ENCODE peak calls at places on chromosome 5, in six cellular contexts. T is activated T-cell treated with anti-CD3 and anti-CD28 coated beads, Interleukin-2, amount 50 U/mL, for 72 hours; I is stimulated activated CD4-positive, alpha-beta T cell treated with anti-CD3 and anti-CD28 coated beads, Interleukin-1b, Interleukin-23, amount 100 ng/mL, for 1 hour; J is activated gamma-delta T cell treated with Interleukin-2 at 50 U/mL for 16 hours; Y is GM12865; C is cerebellum. E is an unnamed sample.

GRCh38 chr5:151298063-151298462 is 5.5 kb downstream of the SLC36A3 start:
- DNase-seq in T (peak; percentile 23), I (no peak), J (no peak), Y (no peak), C (no peak), E (no peak)

GRCh38 chr5:126516133-126516532 is 78.9 kb downstream of the ALDH7A1 start:
- DNase-seq in T (no peak), I (no peak), J (no peak), Y (no peak), C (no peak), E (no peak)

GRCh38 chr5:79255786-79256557 is 20.0 kb downstream of the JMY start:
- DNase-seq in T (peak; percentile 72), I (no peak), J (no peak), Y (peak; percentile 73), C (no peak), E (no peak)

GRCh38 chr5:133889271-133889905 is 79.0 kb downstream of the C5orf15 start:
- DNase-seq in T (no peak), I (no peak), J (no peak), Y (no peak), C (no peak), E (no peak)

GRCh38 chr5:74179183-74179582 is 461.3 kb downstream of the ENC1 start:
- DNase-seq in T (no peak), I (no peak), J (no peak), Y (no peak), C (peak; percentile 14), E (no peak)

GRCh38 chr5:151093476-151093889 is 12.6 kb upstream of the TNIP1 start:
- DNase-seq in T (no peak), I (no peak), J (no peak), Y (peak; percentile 49), C (no peak), E (no peak)

GRCh38 chr5:109805472-109805871 is 115.7 kb downstream of the MAN2A1 start:
- DNase-seq in T (no peak), I (no peak), J (no peak), Y (no peak), C (no peak), E (no peak)

GRCh38 chr5:75567710-75568109 is 43.5 kb upstream of the ANKDD1B start:
- DNase-seq in T (peak; percentile 26), I (no peak), J (no peak), Y (peak; percentile 53), C (no peak), E (no peak)

GRCh38 chr5:145855842-145856267 is 17.0 kb downstream of the GRXCR2 start:
- DNase-seq in T (no peak), I (no peak), J (no peak), Y (no peak), C (no peak), E (no peak)

GRCh38 chr5:37838933-37839341 is 904 bp downstream of the GDNF start:
- DNase-seq in T (no peak), I (no peak), J (no peak), Y (no peak), C (no peak), E (no peak)

GRCh38 chr5:177371120-177371537 is 13.1 kb upstream of the SLC34A1 start:
- DNase-seq in T (no peak), I (no peak), J (no peak), Y (no peak), C (no peak), E (no peak)

GRCh38 chr5:59744531-59744992 is 149.0 kb downstream of the PDE4D start:
- DNase-seq in T (no peak), I (no peak), J (no peak), Y (no peak), C (no peak), E (no peak)

GRCh38 chr5:118614701-118615475 is 373.5 kb downstream of the DTWD2 start:
- DNase-seq in T (no peak), I (no peak), J (no peak), Y (no peak), C (no peak), E (no peak)

GRCh38 chr5:89878140-89878570 is 531.4 kb downstream of the CETN3 start:
- DNase-seq in T (no peak), I (no peak), J (no peak), Y (no peak), C (no peak), E (no peak)

GRCh38 chr5:27727254-27727653 is 688.9 kb upstream of the CDH9 start:
- DNase-seq in T (no peak), I (no peak), J (no peak), Y (no peak), C (no peak), E (no peak)

GRCh38 chr5:60274704-60275103 is 381.2 kb upstream of the PDE4D start:
- DNase-seq in T (no peak), I (no peak), J (no peak), Y (no peak), C (no peak), E (no peak)

GRCh38 chr5:54703091-54703490 is 185.5 kb downstream of the SNX18 start:
- DNase-seq in T (no peak), I (no peak), J (no peak), Y (no peak), C (peak; percentile 42), E (no peak)

GRCh38 chr5:39561421-39561820 is 136.6 kb upstream of the DAB2 start:
- DNase-seq in T (no peak), I (no peak), J (no peak), Y (no peak), C (no peak), E (no peak)

GRCh38 chr5:153902026-153902425 is 136.7 kb downstream of the FAM114A2 start:
- DNase-seq in T (no peak), I (no peak), J (no peak), Y (no peak), C (no peak), E (no peak)

GRCh38 chr5:169164481-169164925 is 136.4 kb downstream of the SLIT3 start:
- DNase-seq in T (no peak), I (no peak), J (no peak), Y (no peak), C (peak; percentile 87), E (no peak)

GRCh38 chr5:139676951-139677367 is 28.8 kb downstream of the CXXC5 start:
- DNase-seq in T (no peak), I (no peak), J (no peak), Y (no peak), C (peak; percentile 80), E (peak; percentile 92)